ENCODE peak calls at places on chromosomes 2 and 18, in ten cellular contexts. T, A, Y, S, Q, I, P, H, R and O are unnamed samples.
A peak's percentile ranks its signal among the peaks of the same experiment; 100 is the strongest.

GRCh38 chr2:70425682-70426301 is 123.9 kb upstream of the FAM136A start:
- DNase-seq in Q (no peak), A (no peak), P (no peak), T (no peak), R (no peak), S (no peak), Y (no peak), I (no peak), H (no peak), O (no peak)

GRCh38 chr18:51048190-51048589 is 18.2 kb downstream of the SMAD4 start:
- DNase-seq in R (no peak), Y (no peak), T (no peak), A (no peak), I (no peak), S (no peak), Q (no peak), H (no peak), P (no peak), O (no peak)

GRCh38 chr2:126657146-126657635 is 1.2 kb downstream of the GYPC start:
- DNase-seq in P (peak; percentile 63), T (peak; percentile 73), Q (peak; percentile 72), H (no peak), R (peak; percentile 29), A (no peak), I (no peak), Y (peak; percentile 60), S (peak; percentile 69), O (peak; percentile 46)

GRCh38 chr18:58058720-58059119 is 14.7 kb downstream of the NEDD4L start:
- DNase-seq in H (no peak), Y (no peak), T (no peak), S (no peak), A (no peak), Q (no peak), P (no peak), I (no peak), R (no peak), O (no peak)

GRCh38 chr2:108449410-108450200 is 599 bp downstream of the GCC2 start:
- DNase-seq in I (no peak), P (peak; percentile 49), H (no peak), A (peak; percentile 22), Y (peak; percentile 20), S (no peak), R (no peak), T (peak; percentile 21), Q (no peak), O (peak; percentile 26)

GRCh38 chr2:74327205-74327604 is 16.0 kb downstream of the SLC4A5 start:
- DNase-seq in R (no peak), H (no peak), S (no peak), P (no peak), A (no peak), Q (no peak), Y (no peak), I (no peak), T (no peak), O (no peak)

GRCh38 chr18:78948221-78948620 is 31.4 kb upstream of the SALL3 start:
- DNase-seq in S (no peak), Q (no peak), R (no peak), Y (no peak), T (no peak), P (no peak), H (no peak), I (no peak), A (no peak), O (no peak)

GRCh38 chr2:8750221-8750620 is 68.4 kb downstream of the ID2 start:
- DNase-seq in R (no peak), T (no peak), P (no peak), Y (no peak), S (no peak), A (no peak), H (no peak), Q (no peak), I (no peak), O (no peak)

GRCh38 chr18:74146756-74147155 is 878 bp downstream of the FBXO15 start:
- DNase-seq in S (no peak), Y (no peak), I (no peak), H (no peak), R (no peak), Q (no peak), T (no peak), A (no peak), P (no peak), O (no peak)

GRCh38 chr2:31136732-31137131 is 1.5 kb downstream of the GALNT14 start:
- DNase-seq in P (no peak), T (no peak), R (no peak), A (no peak), S (no peak), Y (no peak), H (no peak), Q (no peak), I (no peak), O (no peak)

GRCh38 chr2:127594116-127594591 is 51.8 kb upstream of the GPR17 start:
- DNase-seq in Q (no peak), A (no peak), T (no peak), I (no peak), S (no peak), Y (no peak), H (no peak), P (no peak), R (no peak), O (no peak)

GRCh38 chr2:155035246-155035645 is 336.8 kb downstream of the KCNJ3 start:
- DNase-seq in H (no peak), I (no peak), R (no peak), S (no peak), T (no peak), A (no peak), P (no peak), Y (no peak), Q (no peak), O (no peak)

GRCh38 chr2:25558262-25558661 is 115.1 kb downstream of the DTNB start:
- DNase-seq in Q (no peak), T (no peak), I (no peak), H (no peak), Y (no peak), A (no peak), P (no peak), R (peak; percentile 15), S (peak; percentile 32), O (no peak)

GRCh38 chr2:46032996-46033395 is 264.2 kb upstream of the EPAS1 start:
- DNase-seq in I (no peak), S (no peak), Y (no peak), P (no peak), R (no peak), Q (no peak), T (no peak), H (no peak), A (no peak), O (no peak)

GRCh38 chr2:232325324-232326273 is 53.0 kb upstream of the ALPP start:
- DNase-seq in Y (no peak), S (peak; percentile 8), Q (no peak), H (peak; percentile 93), T (no peak), A (peak; percentile 43), R (peak; percentile 22), I (no peak), P (peak; percentile 47), O (peak; percentile 46)

GRCh38 chr2:63819765-63820717 is 21.7 kb upstream of the UGP2 start:
- DNase-seq in Q (no peak), H (no peak), Y (no peak), P (no peak), T (no peak), A (no peak), S (no peak), R (no peak), I (no peak), O (no peak)

GRCh38 chr2:172324198-172324597 is 103.2 kb upstream of the ITGA6 start:
- DNase-seq in A (no peak), P (no peak), Y (no peak), S (no peak), T (no peak), Q (no peak), R (no peak), I (no peak), H (no peak), O (no peak)